ENCODE peak calls at places on chromosomes 1 and 21, in five cellular contexts. E is globus pallidus, V is RPMI7951, K is amygdala, X is erythroblast. D is an unnamed sample.
A peak's percentile ranks its signal among the peaks of the same experiment; 100 is the strongest.

GRCh38 chr1:229225331-229225782 is 45.6 kb upstream of the RAB4A start:
- DNase-seq in E (no peak), V (no peak), K (no peak), X (no peak), D (peak; percentile 87)

GRCh38 chr1:175742790-175743459 is 470 bp downstream of the TNR start:
- DNase-seq in E (peak; percentile 64), V (no peak), K (no peak), X (peak; percentile 43), D (no peak)

GRCh38 chr21:25342811-25343210 is 264.5 kb downstream of the MRPL39 start:
- DNase-seq in E (no peak), V (peak; percentile 39), K (no peak), X (no peak), D (no peak)

GRCh38 chr1:231049121-231049979 is 9.3 kb upstream of the FAM89A start:
- DNase-seq in E (no peak), V (no peak), K (no peak), X (peak; percentile 69), D (no peak)

GRCh38 chr21:45383615-45384201 is 21.3 kb upstream of the COL18A1 start:
- DNase-seq in E (no peak), V (no peak), K (no peak), X (no peak), D (no peak)

GRCh38 chr1:168553680-168554553 is 10.1 kb upstream of the XCL2 start:
- DNase-seq in E (no peak), V (no peak), K (no peak), X (no peak), D (no peak)

GRCh38 chr1:78726686-78727085 is 77.1 kb downstream of the IFI44 start:
- DNase-seq in E (no peak), V (no peak), K (no peak), X (no peak), D (no peak)

GRCh38 chr1:75908717-75909152 is 23.5 kb downstream of the ASB17 start:
- DNase-seq in E (peak; percentile 28), V (peak; percentile 70), K (no peak), X (peak; percentile 6), D (no peak)

GRCh38 chr1:203308205-203309114 is 3.1 kb downstream of the BTG2 start:
- DNase-seq in E (no peak), V (no peak), K (no peak), X (no peak), D (no peak)

GRCh38 chr1:201711811-201712210 is 117.1 kb upstream of the IPO9 start:
- DNase-seq in E (no peak), V (no peak), K (no peak), X (no peak), D (no peak)

GRCh38 chr1:2962946-2963345 is 58.3 kb upstream of the ACTRT2 start:
- DNase-seq in E (no peak), V (no peak), K (no peak), X (no peak), D (no peak)

GRCh38 chr1:31757989-31758388 is 6.2 kb downstream of the ADGRB2 start:
- DNase-seq in E (no peak), V (no peak), K (no peak), X (no peak), D (no peak)

GRCh38 chr21:41171210-41171609 is 3.2 kb downstream of the BACE2 start:
- DNase-seq in E (peak; percentile 40), V (peak; percentile 80), K (no peak), X (no peak), D (no peak)

GRCh38 chr1:106189780-106190179 is 866.7 kb upstream of the PRMT6 start:
- DNase-seq in E (no peak), V (no peak), K (no peak), X (no peak), D (no peak)

GRCh38 chr1:77900687-77901293 is 12.4 kb downstream of the NEXN start:
- DNase-seq in E (peak; percentile 58), V (peak; percentile 57), K (no peak), X (peak; percentile 55), D (no peak)

GRCh38 chr1:184755226-184756065 is 788 bp upstream of the EDEM3 start:
- DNase-seq in E (no peak), V (no peak), K (no peak), X (peak; percentile 63), D (no peak)

GRCh38 chr1:92934395-92935378 is 26.6 kb downstream of the DIPK1A start:
- DNase-seq in E (peak; percentile 82), V (peak; percentile 90), K (no peak), X (no peak), D (no peak)

GRCh38 chr1:52842643-52843310 is at the start of gene ZYG11A:
- DNase-seq in E (no peak), V (peak; percentile 82), K (no peak), X (peak; percentile 75), D (no peak)

GRCh38 chr1:3070654-3071506 is 1.9 kb downstream of the PRDM16 start:
- DNase-seq in E (no peak), V (no peak), K (no peak), X (no peak), D (no peak)